ENCODE peak calls at places on chromosomes 7 and 10, in nine cellular contexts. K is NCI-H1105 treated with DMSO at 0.1 percent for 48 hours, I is GF-D8, B is iPS DF 6.9, X is neural crest cell, M is NCI-H526, C is sigmoid colon, T is cardiac fibroblast, Y is GM04504. P is an unnamed sample.

GRCh38 chr7:25829663-25830062 is 322.3 kb upstream of the NFE2L3 start:
- DNase-seq in K (no peak), I (no peak), B (no peak), X (no peak), M (no peak), C (no peak), T (no peak), Y (no peak), P (no peak)

GRCh38 chr7:87456247-87456646 is 19.2 kb downstream of the ABCB4 start:
- DNase-seq in K (no peak), I (no peak), B (no peak), X (no peak), M (no peak), C (no peak), T (no peak), Y (no peak), P (no peak)

GRCh38 chr10:96789571-96790108 is 42.5 kb upstream of the LCOR start:
- DNase-seq in K (no peak), I (peak), B (no peak), X (no peak), M (no peak), C (no peak), T (no peak), Y (no peak), P (no peak)

GRCh38 chr7:113207441-113207840 is 89.1 kb upstream of the SMIM30 start:
- DNase-seq in K (no peak), I (no peak), B (no peak), X (no peak), M (no peak), C (no peak), T (no peak), Y (no peak), P (no peak)

GRCh38 chr7:143381427-143382125 is 431 bp downstream of the ZYX start:
- DNase-seq in K (peak), I (no peak), B (no peak), X (peak), M (no peak), C (peak), T (peak), Y (no peak), P (no peak)

GRCh38 chr7:156751319-156751718 is 110.7 kb downstream of the RNF32 start:
- DNase-seq in K (no peak), I (no peak), B (no peak), X (no peak), M (no peak), C (no peak), T (peak), Y (peak), P (no peak)

GRCh38 chr10:130261766-130262165 is 125.6 kb downstream of the GLRX3 start:
- DNase-seq in K (no peak), I (no peak), B (no peak), X (no peak), M (no peak), C (no peak), T (no peak), Y (no peak), P (no peak)

GRCh38 chr7:99141756-99142726 is 1.9 kb downstream of the SMURF1 start:
- DNase-seq in K (no peak), I (no peak), B (no peak), X (peak), M (no peak), C (peak), T (peak), Y (peak), P (peak)

GRCh38 chr7:98995111-98995510 is 116.8 kb downstream of the TRRAP start:
- DNase-seq in K (no peak), I (no peak), B (no peak), X (no peak), M (no peak), C (no peak), T (no peak), Y (no peak), P (no peak)

GRCh38 chr7:2082357-2083038 is 150.2 kb downstream of the MAD1L1 start:
- DNase-seq in K (no peak), I (no peak), B (no peak), X (no peak), M (no peak), C (no peak), T (peak), Y (peak), P (no peak)

GRCh38 chr7:23136216-23136615 is 30.6 kb downstream of the KLHL7 start:
- DNase-seq in K (no peak), I (no peak), B (no peak), X (no peak), M (no peak), C (no peak), T (no peak), Y (no peak), P (no peak)

GRCh38 chr7:2927592-2927991 is 83.5 kb upstream of the GNA12 start:
- DNase-seq in K (no peak), I (no peak), B (no peak), X (no peak), M (no peak), C (peak), T (no peak), Y (no peak), P (no peak)

GRCh38 chr10:63765126-63765525 is 243.9 kb downstream of the REEP3 start:
- DNase-seq in K (no peak), I (no peak), B (no peak), X (no peak), M (no peak), C (no peak), T (no peak), Y (no peak), P (no peak)

GRCh38 chr7:67302113-67303039 is 305.7 kb downstream of the TYW1 start:
- DNase-seq in K (peak), I (peak), B (peak), X (peak), M (peak), C (peak), T (peak), Y (peak), P (peak)

GRCh38 chr7:140607441-140607989 is 33.1 kb downstream of the DENND2A start:
- DNase-seq in K (no peak), I (no peak), B (no peak), X (no peak), M (no peak), C (peak), T (peak), Y (peak), P (no peak)

GRCh38 chr7:194257-194995 is 2.1 kb downstream of the FAM20C start:
- DNase-seq in K (no peak), I (no peak), B (no peak), X (no peak), M (no peak), C (no peak), T (peak), Y (no peak), P (no peak)

GRCh38 chr7:131945313-131945831 is 388.9 kb upstream of the PODXL start:
- DNase-seq in K (peak), I (no peak), B (peak), X (peak), M (peak), C (no peak), T (peak), Y (no peak), P (no peak)

GRCh38 chr7:149414745-149415390 is 46.0 kb downstream of the ZNF777 start:
- DNase-seq in K (no peak), I (no peak), B (peak), X (peak), M (no peak), C (peak), T (peak), Y (peak), P (peak)